ENCODE peak calls at places on chromosomes 2 and 18, in five cellular contexts. T is sigmoid colon, L is thyroid gland, Z is NB4, Y is RWPE1. C is an unnamed sample.

GRCh38 chr2:120252207-120253020 is at the start of gene RALB:
- DNase-seq in T (peak), L (peak), Z (peak), Y (peak), C (peak)

GRCh38 chr2:51013060-51013746 is 18.7 kb downstream of the NRXN1 start:
- DNase-seq in T (no peak), L (peak), Z (no peak), Y (no peak), C (no peak)

GRCh38 chr2:8566788-8567468 is 114.9 kb upstream of the ID2 start:
- DNase-seq in T (peak), L (peak), Z (no peak), Y (no peak), C (no peak)

GRCh38 chr2:240586919-240587800 is 626 bp downstream of the CAPN10 start:
- DNase-seq in T (peak), L (peak), Z (peak), Y (no peak), C (no peak)

GRCh38 chr2:68589963-68590362 is 53.4 kb upstream of the PROKR1 start:
- DNase-seq in T (no peak), L (no peak), Z (no peak), Y (no peak), C (no peak)

GRCh38 chr2:128364441-128364911 is 45.8 kb upstream of the HS6ST1 start:
- DNase-seq in T (no peak), L (no peak), Z (no peak), Y (no peak), C (no peak)

GRCh38 chr2:209817818-209818420 is 46.3 kb downstream of the UNC80 start:
- DNase-seq in T (no peak), L (no peak), Z (no peak), Y (no peak), C (no peak)

GRCh38 chr2:240220371-240220770 is 79.9 kb upstream of the OTOS start:
- DNase-seq in T (no peak), L (no peak), Z (no peak), Y (peak), C (no peak)

GRCh38 chr18:21359746-21360145 is 117.7 kb downstream of the GREB1L start:
- DNase-seq in T (no peak), L (no peak), Z (no peak), Y (no peak), C (no peak)

GRCh38 chr2:240479111-240479501 is 43.6 kb downstream of the GPC1 start:
- DNase-seq in T (peak), L (no peak), Z (no peak), Y (no peak), C (no peak)

GRCh38 chr2:209425082-209426071 is 1.5 kb downstream of the MAP2 start:
- DNase-seq in T (no peak), L (peak), Z (peak), Y (peak), C (no peak)

GRCh38 chr2:232421189-232421785 is 14.6 kb downstream of the ALPG start:
- DNase-seq in T (peak), L (peak), Z (no peak), Y (no peak), C (no peak)

GRCh38 chr2:33430856-33431255 is 45.6 kb upstream of the RASGRP3 start:
- DNase-seq in T (no peak), L (no peak), Z (no peak), Y (no peak), C (no peak)

DNA sequence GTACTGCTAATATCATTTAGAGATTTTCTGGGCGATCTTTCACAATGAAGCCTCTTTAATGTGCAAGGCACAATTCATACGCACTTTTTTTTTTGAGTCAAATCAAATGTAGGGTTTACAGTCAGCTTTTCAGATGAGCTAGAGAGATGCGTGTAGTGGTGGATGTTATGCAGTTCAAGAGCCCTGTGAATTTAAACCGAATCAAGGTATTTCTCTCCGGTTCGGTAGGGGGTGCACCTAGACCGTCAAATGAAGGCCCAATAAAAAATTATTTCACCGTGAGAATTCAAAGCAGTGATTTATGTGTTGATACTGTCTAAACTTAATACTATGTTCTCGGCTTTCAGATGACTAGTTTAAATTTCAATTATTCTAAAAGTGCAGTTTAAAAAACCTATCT is 1.1 kb downstream of the PTH2R start:
- DNase-seq in T (no peak), L (peak), Z (no peak), Y (peak), C (no peak)
- TF ChIP-seq CTCF in T (no peak), L (peak), Z (no peak), Y (peak), C (no peak)

GRCh38 chr2:84393829-84394228 is 65.3 kb downstream of the SUCLG1 start:
- DNase-seq in T (no peak), L (no peak), Z (no peak), Y (no peak), C (no peak)
- TF ChIP-seq CTCF in T (no peak), L (no peak), Z (no peak), Y (no peak), C (no peak)

GRCh38 chr2:74138219-74138951 is 9.3 kb downstream of the BOLA3 start:
- DNase-seq in T (no peak), L (no peak), Z (no peak), Y (no peak), C (no peak)

GRCh38 chr2:74146929-74147728 is 583 bp downstream of the BOLA3 start:
- DNase-seq in T (no peak), L (peak), Z (peak), Y (peak), C (no peak)

GRCh38 chr2:74138952-74139323 is 8.8 kb downstream of the BOLA3 start:
- DNase-seq in T (no peak), L (no peak), Z (no peak), Y (no peak), C (no peak)

GRCh38 chr2:74137651-74138050 is 10.1 kb downstream of the BOLA3 start:
- DNase-seq in T (no peak), L (no peak), Z (no peak), Y (no peak), C (no peak)

DNA sequence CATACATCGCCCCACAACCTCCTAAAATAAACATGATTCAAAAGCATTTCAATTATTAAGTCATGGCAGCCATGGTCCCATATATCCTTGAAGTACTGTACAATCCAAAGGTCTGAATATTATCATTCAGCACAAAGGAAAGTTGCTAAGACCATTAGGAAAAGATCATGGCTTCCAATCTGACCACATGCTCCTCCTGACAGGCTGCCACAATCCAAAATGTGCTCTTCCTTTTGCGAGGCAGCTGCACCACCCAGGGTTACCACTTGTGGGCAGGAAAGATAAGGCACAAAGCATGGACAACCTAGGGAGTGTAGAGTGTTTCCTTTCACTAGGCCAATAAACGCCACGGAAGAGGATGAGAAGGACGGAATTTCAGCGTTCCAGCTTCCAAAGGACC is 5.4 kb downstream of the BOLA3 start:
- DNase-seq in T (no peak), L (no peak), Z (peak), Y (no peak), C (no peak)
- TF ChIP-seq CTCF in T (no peak), L (no peak), Z (peak), Y (no peak), C (no peak)

GRCh38 chr18:76252880-76253279 is 242.2 kb downstream of the ZNF516 start:
- DNase-seq in T (no peak), L (no peak), Z (peak), Y (no peak), C (no peak)
- TF ChIP-seq CTCF in T (no peak), L (peak), Z (peak), Y (peak), C (no peak)

GRCh38 chr2:130797493-130798435 is 39.0 kb upstream of the ARHGEF4 start:
- DNase-seq in T (peak), L (peak), Z (peak), Y (peak), C (peak)
- TF ChIP-seq CTCF in T (peak), L (peak), Z (peak), Y (peak), C (no peak)

GRCh38 chr2:184646593-184646992 is 48.3 kb downstream of the ZNF804A start:
- DNase-seq in T (no peak), L (no peak), Z (no peak), Y (no peak), C (no peak)

GRCh38 chr2:184646177-184646576 is 47.8 kb downstream of the ZNF804A start:
- DNase-seq in T (no peak), L (peak), Z (no peak), Y (peak), C (no peak)

DNA sequence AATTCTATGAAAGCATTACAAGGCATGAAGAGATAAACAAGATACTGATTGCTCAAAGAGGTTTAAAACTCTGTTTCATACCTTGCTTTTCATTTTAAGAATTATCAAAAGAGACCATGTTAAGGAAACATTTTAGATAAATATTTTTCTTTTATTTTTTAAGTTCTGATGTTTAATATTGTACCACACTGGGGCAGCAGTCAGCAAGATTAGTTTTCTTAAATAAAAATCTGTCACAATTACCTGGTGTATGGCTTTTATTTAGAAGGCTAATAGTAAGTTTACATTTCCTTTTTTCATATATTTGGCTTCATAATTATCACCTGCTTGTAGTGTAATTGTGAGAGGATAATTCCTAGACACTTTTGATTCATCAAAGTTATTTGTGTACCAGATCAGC is 46.4 kb downstream of the ZNF804A start:
- DNase-seq in T (no peak), L (no peak), Z (no peak), Y (no peak), C (no peak)
- TF ChIP-seq CTCF in T (no peak), L (no peak), Z (no peak), Y (no peak), C (no peak)

DNA sequence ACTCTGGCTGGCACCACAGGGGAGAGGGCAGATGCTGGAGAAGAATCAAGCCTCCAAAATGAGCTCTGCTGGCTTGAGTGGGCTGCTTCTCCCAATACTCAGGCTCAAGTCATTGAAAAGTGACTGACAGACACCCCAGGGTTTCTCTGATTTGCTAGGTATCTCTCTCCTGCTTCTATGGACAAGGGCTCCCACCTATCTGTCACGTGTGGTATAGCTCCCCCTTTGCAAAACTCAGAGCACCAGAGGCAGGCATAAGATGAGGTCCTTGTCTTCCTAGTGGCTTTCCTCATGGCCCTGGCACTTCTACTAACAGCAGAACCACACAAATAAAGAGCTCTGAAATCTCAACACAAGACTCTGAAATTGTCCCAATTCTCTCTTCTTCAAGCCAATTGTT is 105.2 kb downstream of the GALNT14 start:
- DNase-seq in T (no peak), L (no peak), Z (no peak), Y (no peak), C (no peak)
- TF ChIP-seq CTCF in T (no peak), L (no peak), Z (peak), Y (no peak), C (no peak)

GRCh38 chr2:16021611-16022363 is 81.4 kb downstream of the MYCN start:
- DNase-seq in T (no peak), L (peak), Z (no peak), Y (no peak), C (no peak)
- TF ChIP-seq CTCF in T (no peak), L (no peak), Z (no peak), Y (no peak), C (no peak)

C was measured in activated B cell treated with CpG ODN at 0.5 μM for 24 hours.